ENCODE peak calls at places on chromosome 20, in nine cellular contexts. T is AG04450; Z is HCT116; U is cardiac muscle cell; A is psoas muscle; Y is naive thymus-derived CD4-positive, alpha-beta T cell; G is substantia nigra; F is Peyer's patch; P is small intestine. N is an unnamed sample.
A peak's percentile ranks its signal among the peaks of the same experiment; 100 is the strongest.

GRCh38 chr20:64065062-64065972 is 2.3 kb downstream of the TCEA2 start:
- DNase-seq in T (no peak), Z (no peak), U (no peak), A (no peak), Y (no peak), G (no peak), F (no peak), P (no peak), N (peak; percentile 70)

GRCh38 chr20:53806683-53807401 is 213.2 kb upstream of the ZNF217 start:
- DNase-seq in T (no peak), Z (no peak), U (no peak), A (no peak), Y (no peak), G (no peak), F (no peak), P (no peak), N (no peak)

GRCh38 chr20:38893485-38894090 is 32.6 kb upstream of the FAM83D start:
- DNase-seq in T (no peak), Z (peak; percentile 19), U (peak; percentile 77), A (peak; percentile 44), Y (peak; percentile 71), G (peak; percentile 58), F (peak; percentile 79), P (peak; percentile 44), N (peak; percentile 81)

GRCh38 chr20:52577696-52578095 is 386.1 kb upstream of the ZFP64 start:
- DNase-seq in T (no peak), Z (no peak), U (no peak), A (no peak), Y (no peak), G (no peak), F (no peak), P (no peak), N (no peak)

GRCh38 chr20:2699775-2700413 is 7.3 kb downstream of the EBF4 start:
- DNase-seq in T (no peak), Z (no peak), U (no peak), A (no peak), Y (no peak), G (no peak), F (no peak), P (no peak), N (no peak)

GRCh38 chr20:36313936-36314335 is 7.8 kb downstream of the DLGAP4 start:
- DNase-seq in T (no peak), Z (no peak), U (no peak), A (no peak), Y (no peak), G (no peak), F (no peak), P (no peak), N (no peak)

GRCh38 chr20:12113468-12114371 is 196.0 kb downstream of the BTBD3 start:
- DNase-seq in T (no peak), Z (no peak), U (no peak), A (no peak), Y (no peak), G (peak; percentile 9), F (no peak), P (peak; percentile 55), N (no peak)

GRCh38 chr20:64131406-64131805 is 24.0 kb upstream of the NPBWR2 start:
- DNase-seq in T (no peak), Z (no peak), U (no peak), A (no peak), Y (no peak), G (no peak), F (no peak), P (no peak), N (no peak)

GRCh38 chr20:10970109-10970508 is 296.3 kb upstream of the JAG1 start:
- DNase-seq in T (no peak), Z (no peak), U (no peak), A (no peak), Y (no peak), G (no peak), F (no peak), P (peak; percentile 73), N (no peak)

GRCh38 chr20:34022154-34022842 is 28.6 kb downstream of the RALY start:
- DNase-seq in T (no peak), Z (peak; percentile 10), U (peak; percentile 34), A (no peak), Y (peak; percentile 16), G (no peak), F (no peak), P (no peak), N (peak; percentile 68)

GRCh38 chr20:59176812-59177211 is 13.2 kb downstream of the ZNF831 start:
- DNase-seq in T (no peak), Z (no peak), U (no peak), A (no peak), Y (no peak), G (no peak), F (no peak), P (no peak), N (no peak)

GRCh38 chr20:52313335-52313963 is 121.9 kb upstream of the ZFP64 start:
- DNase-seq in T (no peak), Z (peak; percentile 7), U (peak; percentile 60), A (no peak), Y (peak; percentile 13), G (peak; percentile 7), F (no peak), P (peak; percentile 8), N (no peak)

GRCh38 chr20:1373614-1374013 is 19.2 kb downstream of the FKBP1A start:
- DNase-seq in T (no peak), Z (no peak), U (no peak), A (no peak), Y (no peak), G (peak; percentile 78), F (no peak), P (no peak), N (no peak)

GRCh38 chr20:38889792-38890496 is 36.3 kb upstream of the FAM83D start:
- DNase-seq in T (no peak), Z (no peak), U (no peak), A (no peak), Y (no peak), G (peak; percentile 92), F (no peak), P (no peak), N (no peak)

GRCh38 chr20:45878076-45878731 is 2.8 kb upstream of the ZSWIM1 start:
- DNase-seq in T (no peak), Z (no peak), U (no peak), A (no peak), Y (no peak), G (no peak), F (no peak), P (no peak), N (no peak)

DNA sequence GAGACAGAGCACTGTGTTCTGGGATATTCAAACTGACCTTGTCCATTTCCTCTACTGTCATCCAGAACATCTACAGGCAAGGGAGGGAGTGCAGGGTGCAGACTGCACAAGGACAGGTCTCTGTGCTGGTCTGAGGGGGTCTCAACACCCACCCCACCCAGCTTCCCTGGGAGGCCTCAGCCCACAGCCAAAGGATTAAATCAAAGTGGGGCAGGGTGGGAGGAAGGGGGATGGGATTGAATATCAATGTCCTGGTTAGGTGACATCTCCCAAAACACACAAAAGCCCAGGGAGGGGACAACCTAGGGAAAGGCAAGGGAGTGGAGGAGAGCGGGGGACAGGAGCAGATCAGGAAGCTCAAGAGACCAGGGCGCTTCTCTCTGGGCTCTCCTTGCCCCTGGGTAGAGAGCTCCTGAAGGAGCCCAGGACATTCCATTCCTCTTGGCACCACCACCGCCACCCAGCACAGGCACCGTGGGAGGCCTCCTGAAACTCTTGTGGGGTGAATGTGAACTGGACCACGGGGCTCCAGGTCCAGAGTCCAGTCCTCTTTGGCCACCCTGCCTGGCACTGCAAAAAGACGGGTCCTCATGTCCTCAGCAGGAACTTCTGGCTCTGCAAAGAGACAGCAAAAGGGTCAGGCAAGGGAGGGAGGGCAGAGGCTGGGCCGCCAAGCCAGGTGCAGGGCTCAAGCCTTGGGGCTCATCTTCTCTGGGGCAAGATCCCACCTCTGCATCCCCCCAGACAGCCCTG is 73.9 kb downstream of the JPH2 start:
- DNase-seq in T (no peak), Z (no peak), U (no peak), A (no peak), Y (no peak), G (no peak), F (no peak), P (no peak), N (no peak)
- H3K27ac ChIP-seq in T (no peak overlapping the region), Z (no peak overlapping the region), U (peak overlapping the region; percentile 59), A (peak overlapping the region; percentile 41), Y (no peak overlapping the region), G (no peak overlapping the region), F (no peak overlapping the region), P (no peak overlapping the region), N (no peak overlapping the region)

GRCh38 chr20:62337558-62338293 is 29.4 kb downstream of the LAMA5 start:
- DNase-seq in T (no peak), Z (no peak), U (no peak), A (peak; percentile 10), Y (no peak), G (no peak), F (peak; percentile 90), P (no peak), N (peak; percentile 92)
- H3K27ac ChIP-seq in T (no peak overlapping the region), Z (no peak overlapping the region), U (no peak overlapping the region), A (no peak overlapping the region), Y (no peak overlapping the region), G (no peak overlapping the region), F (peak overlapping the region; percentile 32), P (no peak overlapping the region), N (peak overlapping the region; percentile 97)

DNA sequence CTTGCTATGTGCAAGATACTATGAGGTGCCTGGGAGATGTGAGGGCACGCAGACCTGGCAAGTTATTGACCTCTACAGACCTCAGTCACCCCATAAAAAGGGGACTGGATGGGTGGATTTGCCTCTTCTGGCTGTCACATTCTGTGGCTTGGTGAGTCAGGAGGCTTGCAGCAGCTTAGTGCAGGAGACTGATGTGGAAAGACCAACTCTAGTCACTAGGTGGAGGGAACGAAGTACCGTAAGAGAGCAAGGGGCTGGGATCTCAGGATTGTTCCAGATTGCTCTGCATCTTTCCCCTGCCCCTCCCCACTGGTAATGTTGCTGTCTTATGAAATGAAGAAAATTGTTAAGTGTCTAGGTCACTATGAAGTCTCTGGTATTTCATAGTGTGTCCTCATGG is 3.3 kb downstream of the MAPRE1 start:
- DNase-seq in T (peak; percentile 39), Z (no peak), U (peak; percentile 26), A (no peak), Y (no peak), G (no peak), F (no peak), P (no peak), N (no peak)
- H3K27ac ChIP-seq in T (peak overlapping the region; percentile 23), Z (no peak overlapping the region), U (peak overlapping the region; percentile 6), A (peak overlapping the region; percentile 46), Y (peak overlapping the region; percentile 85), G (no peak overlapping the region), F (no peak overlapping the region), P (no peak overlapping the region), N (no peak overlapping the region)

GRCh38 chr20:61697666-61698597 is 367.7 kb downstream of the TAF4 start:
- DNase-seq in T (no peak), Z (no peak), U (no peak), A (no peak), Y (no peak), G (no peak), F (no peak), P (no peak), N (no peak)

GRCh38 chr20:61696181-61696735 is 369.4 kb downstream of the TAF4 start:
- DNase-seq in T (no peak), Z (no peak), U (no peak), A (no peak), Y (no peak), G (no peak), F (no peak), P (no peak), N (no peak)

GRCh38 chr20:61693055-61693600 is 372.6 kb downstream of the TAF4 start:
- DNase-seq in T (no peak), Z (no peak), U (no peak), A (no peak), Y (no peak), G (no peak), F (no peak), P (no peak), N (no peak)

GRCh38 chr20:61694666-61695065 is 371.0 kb downstream of the TAF4 start:
- DNase-seq in T (no peak), Z (no peak), U (no peak), A (no peak), Y (no peak), G (no peak), F (no peak), P (no peak), N (no peak)

GRCh38 chr20:61695741-61696140 is 369.9 kb downstream of the TAF4 start:
- DNase-seq in T (no peak), Z (no peak), U (no peak), A (no peak), Y (no peak), G (no peak), F (no peak), P (no peak), N (no peak)
- H3K27ac ChIP-seq in T (no peak overlapping the region), Z (no peak overlapping the region), U (no peak overlapping the region), A (no peak overlapping the region), Y (no peak overlapping the region), G (no peak overlapping the region), F (no peak overlapping the region), P (no peak overlapping the region), N (no peak overlapping the region)

N was measured in OCI-LY7.